ENCODE peak calls at places on chromosomes 16 and 17, in six cellular contexts. J is stomach, D is GM12878, I is prostate gland, Z is transverse colon, E is HCT116. T is an unnamed sample.

GRCh38 chr17:55056530-55056929 is 88.0 kb downstream of the STXBP4 start:
- DNase-seq in J (peak; percentile 58), D (no peak), I (peak; percentile 53), Z (no peak), E (no peak), T (no peak)

GRCh38 chr16:73713817-73714495 is 582.7 kb upstream of the PSMD7 start:
- DNase-seq in J (no peak), D (no peak), I (no peak), Z (peak; percentile 23), E (peak; percentile 27), T (no peak)

GRCh38 chr17:41666336-41666680 is 22.4 kb upstream of the EIF1 start:
- DNase-seq in J (no peak), D (peak; percentile 75), I (no peak), Z (peak; percentile 64), E (no peak), T (peak; percentile 51)

GRCh38 chr17:50205111-50205821 is 3.8 kb upstream of the COL1A1 start:
- DNase-seq in J (no peak), D (no peak), I (no peak), Z (peak; percentile 7), E (no peak), T (no peak)

GRCh38 chr16:64225696-64226095 is 896.2 kb downstream of the CDH11 start:
- DNase-seq in J (no peak), D (no peak), I (no peak), Z (no peak), E (no peak), T (no peak)

GRCh38 chr16:81204794-81205680 is 33.5 kb upstream of the BCO1 start:
- DNase-seq in J (peak; percentile 48), D (peak; percentile 11), I (no peak), Z (peak; percentile 36), E (peak; percentile 59), T (no peak)

GRCh38 chr17:79052131-79052530 is 22.5 kb upstream of the ENGASE start:
- DNase-seq in J (no peak), D (no peak), I (no peak), Z (no peak), E (no peak), T (no peak)

GRCh38 chr17:65455972-65456343 is 105.5 kb downstream of the AXIN2 start:
- DNase-seq in J (no peak), D (no peak), I (peak; percentile 18), Z (peak; percentile 35), E (no peak), T (no peak)

GRCh38 chr17:49438885-49439284 is 24.2 kb upstream of the PHB1 start:
- DNase-seq in J (no peak), D (no peak), I (no peak), Z (no peak), E (no peak), T (peak; percentile 46)

GRCh38 chr17:62692159-62692651 is 64.7 kb downstream of the MRC2 start:
- DNase-seq in J (no peak), D (no peak), I (no peak), Z (no peak), E (no peak), T (no peak)

DNA sequence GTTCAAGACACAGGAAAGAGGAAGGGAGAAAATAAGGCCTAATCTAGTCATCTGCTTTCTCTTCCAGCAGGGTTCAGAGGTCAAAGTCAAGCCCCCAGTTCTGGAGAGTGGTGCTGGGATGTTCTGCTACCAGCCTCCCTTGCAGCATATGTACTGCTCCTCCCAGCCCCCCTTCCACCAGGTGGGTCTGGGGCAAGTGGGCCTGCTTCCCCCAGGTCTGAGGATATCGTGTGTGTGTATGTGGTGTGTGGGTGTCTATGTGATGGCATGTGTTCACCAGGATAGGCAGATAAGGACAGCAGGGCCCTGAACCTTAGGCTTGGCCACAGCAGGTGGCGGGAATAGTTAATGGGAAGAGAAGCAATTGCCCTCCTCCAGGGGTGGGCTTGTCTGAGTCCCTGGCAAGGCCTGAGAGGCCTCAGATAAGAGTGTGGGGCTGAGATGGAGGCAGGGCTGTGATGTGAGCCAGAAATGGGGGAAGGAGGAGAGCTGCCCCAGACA is 21.1 kb downstream of the FOXN1 start:
- DNase-seq in J (no peak), D (no peak), I (no peak), Z (no peak), E (no peak), T (no peak)
- TF ChIP-seq POLR2AphosphoS5 in J (no peak), D (no peak), I (no peak), Z (no peak), E (no peak), T (no peak)

GRCh38 chr16:70706948-70707465 is 21.2 kb upstream of the MTSS2 start:
- DNase-seq in J (no peak), D (no peak), I (peak; percentile 64), Z (no peak), E (no peak), T (peak; percentile 64)
- H3K4me1 ChIP-seq in J (peaks cover 16% of the 10 kb centered on the region), D (no peaks in the 10 kb centered on the region), I (peaks cover 15% of the 10 kb centered on the region), Z (peaks cover 31% of the 10 kb centered on the region), E (peaks cover 37% of the 10 kb centered on the region), T (peaks cover 40% of the 10 kb centered on the region)

GRCh38 chr17:4942760-4943508 is 2.9 kb downstream of the RNF167 start:
- DNase-seq in J (no peak), D (no peak), I (no peak), Z (no peak), E (no peak), T (no peak)

GRCh38 chr17:4944163-4944553 is 4.1 kb downstream of the RNF167 start:
- DNase-seq in J (no peak), D (no peak), I (no peak), Z (peak; percentile 37), E (no peak), T (no peak)

GRCh38 chr17:4945944-4946280 is 2.4 kb downstream of the PFN1 start:
- DNase-seq in J (no peak), D (no peak), I (no peak), Z (no peak), E (no peak), T (no peak)

GRCh38 chr17:4945176-4945943 is 3.0 kb downstream of the PFN1 start:
- DNase-seq in J (peak; percentile 79), D (peak; percentile 65), I (peak; percentile 47), Z (peak; percentile 88), E (peak; percentile 82), T (peak; percentile 72)

GRCh38 chr17:4944554-4945175 is 3.7 kb downstream of the PFN1 start:
- DNase-seq in J (no peak), D (no peak), I (no peak), Z (no peak), E (no peak), T (no peak)
- TF ChIP-seq POLR2A in J (no peak), D (peak; percentile 91), I (no peak), Z (no peak), E (no peak), T (no peak)

DNA sequence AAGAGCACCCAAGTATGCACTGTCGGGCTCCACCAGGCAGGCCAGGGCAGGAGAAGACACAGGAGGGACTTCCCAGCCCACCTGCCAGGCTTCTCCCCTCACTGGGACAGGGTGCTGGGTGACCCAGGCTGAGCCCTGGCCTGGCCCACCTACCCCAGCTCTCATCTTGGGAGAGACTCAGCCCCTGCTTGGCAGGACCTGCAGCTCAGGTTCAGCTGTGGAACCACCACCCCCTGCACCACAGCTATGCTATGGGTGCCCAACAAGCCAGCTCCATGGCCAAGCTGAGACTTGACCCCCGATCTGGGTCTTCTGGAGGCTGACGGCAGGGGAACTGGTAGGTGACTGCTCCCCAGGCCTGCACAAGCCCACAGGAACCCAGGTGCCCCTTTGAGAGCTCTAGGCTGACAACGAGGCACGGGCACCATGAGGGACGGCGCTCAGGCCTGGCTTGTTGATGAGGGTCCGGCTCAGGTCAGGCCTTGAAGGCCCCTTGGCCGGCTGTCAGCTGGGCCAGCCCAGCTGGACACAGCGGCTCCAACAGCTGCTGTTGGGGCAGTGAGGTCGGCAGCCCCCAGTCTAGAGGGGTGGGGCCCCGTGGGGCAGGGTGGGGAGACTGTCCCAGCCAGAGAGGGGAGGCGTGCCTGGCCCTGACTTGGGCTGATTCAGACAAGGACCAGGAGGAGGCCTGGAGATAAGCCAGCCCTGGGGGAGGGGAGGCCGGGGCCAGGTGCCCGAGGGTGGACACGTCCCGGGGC is 4.6 kb downstream of the RPUSD1 start:
- DNase-seq in J (peak; percentile 43), D (no peak), I (no peak), Z (no peak), E (no peak), T (no peak)
- TF ChIP-seq POLR2AphosphoS5 in J (no peak), D (no peak), I (no peak), Z (no peak), E (no peak), T (no peak)

GRCh38 chr16:1164382-1164781 is 11.5 kb downstream of the CACNA1H start:
- DNase-seq in J (no peak), D (no peak), I (no peak), Z (no peak), E (no peak), T (no peak)

GRCh38 chr16:1163567-1164055 is 10.7 kb downstream of the CACNA1H start:
- DNase-seq in J (no peak), D (no peak), I (no peak), Z (no peak), E (no peak), T (no peak)

GRCh38 chr16:1165511-1165910 is 12.6 kb downstream of the CACNA1H start:
- DNase-seq in J (no peak), D (no peak), I (no peak), Z (no peak), E (no peak), T (no peak)

GRCh38 chr16:1162701-1163566 is 10.0 kb downstream of the CACNA1H start:
- DNase-seq in J (no peak), D (no peak), I (no peak), Z (no peak), E (no peak), T (no peak)

GRCh38 chr16:1164975-1165374 is 12.1 kb downstream of the CACNA1H start:
- DNase-seq in J (no peak), D (no peak), I (no peak), Z (no peak), E (no peak), T (no peak)
- H3K4me1 ChIP-seq in J (peaks cover 38% of the 10 kb centered on the region), D (no peaks in the 10 kb centered on the region), I (peaks cover 12% of the 10 kb centered on the region), Z (peaks cover 21% of the 10 kb centered on the region), E (no peaks in the 10 kb centered on the region), T (peaks cover 11% of the 10 kb centered on the region)

GRCh38 chr16:68771922-68772681 is 35.0 kb downstream of the CDH1 start:
- DNase-seq in J (no peak), D (no peak), I (no peak), Z (no peak), E (no peak), T (no peak)
- TF ChIP-seq POLR2A in J (no peak), D (no peak), I (no peak), Z (no peak), E (no peak), T (no peak)